ENCODE peak calls at places on chromosomes 6 and 20, in five cellular contexts. B is Peyer's patch, G is uterus, J is IMR-90, L is ovary. C is an unnamed sample.

GRCh38 chr20:41300906-41301305 is 16.6 kb downstream of the ZHX3 start:
- DNase-seq in B (no peak), L (no peak), J (no peak), G (no peak), C (no peak)

GRCh38 chr6:24990227-24990843 is 54.6 kb upstream of the RIPOR2 start:
- DNase-seq in L (no peak), B (no peak), J (peak; percentile 86), G (no peak), C (no peak)

GRCh38 chr6:17297261-17298080 is 16.3 kb downstream of the RBM24 start:
- DNase-seq in B (no peak), L (no peak), J (peak; percentile 31), G (no peak), C (no peak)

GRCh38 chr20:8073024-8073832 is 53.7 kb upstream of the TMX4 start:
- DNase-seq in J (peak; percentile 90), L (no peak), G (no peak), B (no peak), C (no peak)

GRCh38 chr6:90080876-90081464 is 186.7 kb downstream of the GJA10 start:
- DNase-seq in J (no peak), B (peak; percentile 52), L (no peak), G (no peak), C (no peak)

GRCh38 chr6:141321486-141322347 is 811.0 kb upstream of the GJE1 start:
- DNase-seq in L (no peak), B (no peak), J (peak; percentile 40), G (no peak), C (peak; percentile 5)

GRCh38 chr20:35232575-35232974 is 6.1 kb downstream of the MMP24 start:
- DNase-seq in G (no peak), L (no peak), B (no peak), J (peak; percentile 75), C (no peak)

GRCh38 chr6:139863356-139863755 is 488.9 kb upstream of the CITED2 start:
- DNase-seq in B (no peak), L (no peak), G (no peak), J (peak; percentile 81), C (no peak)

GRCh38 chr20:7327815-7328214 is 560.3 kb downstream of the BMP2 start:
- DNase-seq in B (no peak), G (no peak), J (no peak), L (no peak), C (no peak)

GRCh38 chr20:61184194-61184593 is 67.9 kb upstream of the CDH4 start:
- DNase-seq in B (no peak), L (no peak), G (no peak), J (no peak), C (no peak)

GRCh38 chr20:10555393-10555792 is 118.4 kb downstream of the JAG1 start:
- DNase-seq in B (no peak), G (no peak), J (no peak), L (no peak), C (no peak)

GRCh38 chr6:117976030-117976651 is 69.1 kb downstream of the SLC35F1 start:
- DNase-seq in J (peak; percentile 44), L (no peak), B (no peak), G (no peak), C (no peak)

GRCh38 chr6:34020278-34020677 is 125.6 kb downstream of the GRM4 start:
- DNase-seq in G (no peak), L (no peak), B (no peak), J (no peak), C (no peak)
- H3K27me3 ChIP-seq in G (no peaks in the 10 kb centered on the region), L (no peaks in the 10 kb centered on the region), B (no peaks in the 10 kb centered on the region), J (peaks cover 44% of the 10 kb centered on the region), C (no peaks in the 10 kb centered on the region)

DNA sequence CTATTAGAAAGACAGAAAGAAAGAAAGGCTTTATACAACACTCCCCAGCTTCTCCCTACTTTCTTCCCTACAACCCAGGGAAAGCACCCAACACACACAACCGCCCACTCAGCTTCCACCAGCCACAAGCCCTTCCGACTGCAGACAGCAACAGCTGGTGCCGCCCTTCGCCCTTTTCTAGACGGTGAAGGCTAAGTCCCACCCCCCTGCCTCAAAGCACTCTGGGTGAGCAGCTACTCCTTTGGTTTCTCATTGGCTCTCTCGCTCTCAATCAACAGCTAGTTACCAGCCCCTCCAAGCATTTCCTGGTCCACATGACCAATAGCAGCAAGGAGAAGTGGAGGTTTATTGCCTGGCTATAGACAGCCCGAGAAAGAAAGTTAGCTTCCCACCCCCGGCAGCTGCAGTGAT is 230.1 kb upstream of the MOCS1 start:
- DNase-seq in G (peak; percentile 50), B (no peak), J (no peak), L (no peak), C (no peak)
- TF ChIP-seq POLR2A in G (no peak), B (no peak), J (no peak), L (no peak), C (no peak)

GRCh38 chr6:76701610-76702009 is 629.1 kb upstream of the IMPG1 start:
- DNase-seq in J (no peak), B (no peak), G (no peak), L (no peak), C (no peak)
- H3K27me3 ChIP-seq in J (no peaks in the 10 kb centered on the region), B (no peaks in the 10 kb centered on the region), G (no peaks in the 10 kb centered on the region), L (no peaks in the 10 kb centered on the region), C (no peaks in the 10 kb centered on the region)

DNA sequence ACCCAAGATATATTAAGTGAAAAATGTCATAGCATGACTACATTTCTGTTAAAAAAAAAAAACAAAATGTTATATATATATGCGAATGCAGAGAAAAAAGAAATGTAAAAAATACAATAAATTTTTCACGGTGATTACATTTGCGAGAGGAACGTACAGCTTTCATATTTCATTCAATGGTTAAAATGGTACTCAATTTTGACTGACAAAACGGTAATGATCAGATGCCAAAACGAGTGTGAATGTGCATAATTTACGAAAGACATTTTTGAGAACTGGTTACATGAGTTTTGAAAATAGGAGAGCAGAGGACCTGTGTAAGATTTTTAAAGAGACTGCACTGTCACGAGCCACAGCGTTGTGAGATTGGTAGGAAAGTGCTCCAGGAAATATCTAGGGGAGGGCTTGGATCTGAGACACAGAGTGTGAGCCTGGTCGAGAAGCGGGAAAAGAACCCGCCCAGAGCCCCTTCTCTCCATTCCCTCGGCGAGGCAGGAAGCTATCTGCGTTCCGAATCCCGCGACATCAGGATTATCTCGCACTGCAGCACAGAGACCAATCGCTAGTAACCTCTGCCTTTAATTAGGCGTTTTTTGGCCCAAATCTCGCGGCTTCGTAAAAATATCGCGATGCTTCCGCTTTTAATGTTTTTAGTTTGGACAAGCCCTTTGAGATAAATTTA is 28.5 kb downstream of the TRIM27 start:
- DNase-seq in B (peak; percentile 87), L (peak; percentile 97), J (peak; percentile 95), G (peak; percentile 92), C (peak; percentile 92)
- TF ChIP-seq POLR2A in B (peak; percentile 74), L (peak; percentile 58), J (peak; percentile 69), G (peak; percentile 80), C (no peak)

GRCh38 chr20:20450461-20451027 is 82.6 kb downstream of the INSM1 start:
- DNase-seq in G (no peak), J (no peak), L (no peak), B (no peak), C (no peak)

GRCh38 chr20:20446613-20447012 is 78.7 kb downstream of the INSM1 start:
- DNase-seq in J (no peak), B (no peak), G (no peak), L (no peak), C (no peak)

GRCh38 chr20:20443509-20443908 is 75.6 kb downstream of the INSM1 start:
- DNase-seq in J (no peak), G (no peak), L (no peak), B (no peak), C (no peak)

GRCh38 chr20:20448891-20449290 is 81.0 kb downstream of the INSM1 start:
- DNase-seq in L (no peak), G (no peak), B (no peak), J (no peak), C (no peak)

GRCh38 chr20:20446001-20446400 is 78.1 kb downstream of the INSM1 start:
- DNase-seq in J (no peak), B (no peak), L (no peak), G (no peak), C (no peak)
- H3K27me3 ChIP-seq in J (no peaks in the 10 kb centered on the region), B (no peaks in the 10 kb centered on the region), L (no peaks in the 10 kb centered on the region), G (no peaks in the 10 kb centered on the region), C (no peaks in the 10 kb centered on the region)

GRCh38 chr6:64486952-64487351 is 851.4 kb downstream of the PHF3 start:
- DNase-seq in B (no peak), L (no peak), J (no peak), G (no peak), C (no peak)

GRCh38 chr6:64479134-64479533 is 843.5 kb downstream of the PHF3 start:
- DNase-seq in L (no peak), J (no peak), B (no peak), G (no peak), C (no peak)

GRCh38 chr6:64489760-64490159 is 854.2 kb downstream of the PHF3 start:
- DNase-seq in B (no peak), G (no peak), J (no peak), L (no peak), C (no peak)

GRCh38 chr6:64483956-64484499 is 848.4 kb downstream of the PHF3 start:
- DNase-seq in L (no peak), B (no peak), G (no peak), J (no peak), C (no peak)
- TF ChIP-seq POLR2A in L (no peak), B (no peak), G (no peak), J (no peak), C (no peak)

DNA sequence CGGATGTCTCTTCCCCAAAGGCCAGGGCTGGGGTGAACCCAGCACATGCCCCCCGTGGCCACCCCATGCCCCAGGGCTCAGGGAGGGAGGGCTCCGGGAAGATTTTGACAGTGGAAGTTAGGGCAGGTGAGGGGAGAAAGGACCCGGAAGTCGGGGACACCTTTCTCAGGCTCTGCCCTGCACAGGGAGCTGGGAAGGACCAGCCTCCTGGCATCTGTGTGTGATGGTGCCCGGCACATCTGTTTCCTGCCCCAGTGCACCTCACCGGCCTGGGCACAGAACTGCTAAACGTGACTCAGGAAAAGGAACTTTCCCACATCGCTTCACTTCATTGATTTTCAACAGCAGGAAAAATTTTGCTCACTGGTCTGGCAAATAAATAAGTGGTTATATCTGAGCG is 141.1 kb upstream of the AFDN start:
- DNase-seq in J (no peak), L (no peak), G (no peak), B (no peak), C (no peak)
- H3K27me3 ChIP-seq in J (no peaks in the 10 kb centered on the region), L (no peaks in the 10 kb centered on the region), G (no peaks in the 10 kb centered on the region), B (no peaks in the 10 kb centered on the region), C (no peaks in the 10 kb centered on the region)

GRCh38 chr6:129517288-129517687 is 192.7 kb downstream of the ARHGAP18 start:
- DNase-seq in B (no peak), G (no peak), L (no peak), J (no peak), C (no peak)
- TF ChIP-seq POLR2A in B (no peak), G (no peak), L (no peak), J (no peak), C (no peak)